ENCODE peak calls at places on chromosomes 6 and 20, in six cellular contexts. T, W, G, Z, S and O are unnamed samples. For H3K4me1, the result is how much of the 10 kb centered on the place peaks cover.

GRCh38 chr6:14857501-14857900 is 388.4 kb upstream of the JARID2 start:
- DNase-seq in S (peak), W (no peak), T (peak), G (no peak), Z (no peak), O (peak)

GRCh38 chr20:52150440-52151258 is 40.9 kb downstream of the ZFP64 start:
- DNase-seq in G (no peak), T (no peak), W (no peak), S (no peak), Z (peak), O (no peak)

GRCh38 chr6:114785235-114786127 is 442.7 kb upstream of the HS3ST5 start:
- DNase-seq in T (no peak), W (no peak), Z (no peak), G (no peak), S (no peak), O (no peak)

GRCh38 chr6:167495506-167496391 is 170.9 kb downstream of the TTLL2 start:
- DNase-seq in S (no peak), W (no peak), Z (no peak), G (no peak), T (no peak), O (no peak)

GRCh38 chr6:5151955-5152401 is 66.8 kb downstream of the PPP1R3G start:
- DNase-seq in Z (no peak), W (no peak), G (no peak), T (no peak), S (no peak), O (no peak)

GRCh38 chr6:35014786-35015185 is 125.7 kb downstream of the ANKS1A start:
- DNase-seq in G (no peak), S (no peak), W (no peak), Z (no peak), T (no peak), O (no peak)

GRCh38 chr6:90397929-90398674 is 101.5 kb upstream of the BACH2 start:
- DNase-seq in G (no peak), T (no peak), W (no peak), Z (no peak), S (no peak), O (peak)

GRCh38 chr6:56838016-56838555 is 116.8 kb upstream of the BEND6 start:
- DNase-seq in Z (no peak), G (no peak), S (no peak), W (no peak), T (no peak), O (no peak)

GRCh38 chr6:14596410-14596809 is 478.8 kb downstream of the CD83 start:
- DNase-seq in G (no peak), T (peak), S (peak), W (no peak), Z (no peak), O (no peak)

GRCh38 chr20:5109276-5109675 is 10.5 kb downstream of the PCNA start:
- DNase-seq in W (no peak), G (no peak), T (no peak), S (no peak), Z (no peak), O (no peak)

GRCh38 chr6:48881551-48881950 is 581.5 kb downstream of the MMUT start:
- DNase-seq in S (no peak), Z (no peak), G (no peak), T (no peak), W (no peak), O (no peak)

GRCh38 chr20:56429496-56429895 is 17.4 kb downstream of the CASS4 start:
- DNase-seq in G (no peak), T (peak), Z (no peak), S (no peak), W (no peak), O (no peak)

GRCh38 chr6:22194188-22194921 is 102.5 kb downstream of the PRL start:
- DNase-seq in T (no peak), Z (no peak), W (no peak), S (no peak), G (no peak), O (no peak)

GRCh38 chr20:20360464-20360863 is 7.4 kb upstream of the INSM1 start:
- DNase-seq in W (peak), S (no peak), G (no peak), Z (peak), T (no peak), O (no peak)

GRCh38 chr6:40461643-40462042 is 125.5 kb downstream of the LRFN2 start:
- DNase-seq in G (no peak), W (no peak), T (no peak), S (no peak), Z (no peak), O (no peak)

GRCh38 chr6:14286144-14286543 is 168.6 kb downstream of the CD83 start:
- DNase-seq in W (no peak), Z (peak), S (no peak), G (no peak), T (no peak), O (no peak)

GRCh38 chr6:85756982-85757381 is 114.3 kb upstream of the SYNCRIP start:
- DNase-seq in T (no peak), S (no peak), Z (no peak), G (no peak), W (no peak), O (no peak)

GRCh38 chr6:142008016-142008735 is 124.5 kb upstream of the GJE1 start:
- DNase-seq in T (no peak), W (no peak), G (no peak), Z (no peak), S (no peak), O (no peak)

GRCh38 chr6:129211626-129212025 is 328.7 kb downstream of the LAMA2 start:
- DNase-seq in T (no peak), G (no peak), Z (no peak), W (no peak), S (no peak), O (no peak)

GRCh38 chr6:165694296-165694695 is 31.3 kb upstream of the PDE10A start:
- DNase-seq in T (no peak), Z (no peak), G (no peak), S (no peak), W (peak), O (no peak)

GRCh38 chr20:31475032-31475431 is at the start of the genes DEFB124 and REM1:
- DNase-seq in Z (peak), G (no peak), S (no peak), W (peak), T (no peak), O (no peak)

GRCh38 chr20:33164763-33165095 is 3.2 kb upstream of the BPIFA2 start:
- DNase-seq in W (no peak), S (no peak), T (no peak), Z (no peak), G (no peak), O (no peak)

GRCh38 chr20:47269309-47270165 is 87.0 kb downstream of the ZMYND8 start:
- DNase-seq in G (no peak), W (no peak), S (no peak), Z (no peak), T (no peak), O (no peak)

GRCh38 chr20:7371518-7372158 is 568.6 kb downstream of the HAO1 start:
- DNase-seq in Z (no peak), G (no peak), W (no peak), S (no peak), T (no peak), O (no peak)

GRCh38 chr6:112251170-112251945 is 3.0 kb downstream of the LAMA4 start:
- DNase-seq in Z (peak), T (peak), S (no peak), G (no peak), W (no peak), O (no peak)

GRCh38 chr6:113854531-113855499 is 2.3 kb upstream of the MARCKS start:
- DNase-seq in G (peak), T (peak), Z (peak), W (peak), S (no peak), O (no peak)

DNA sequence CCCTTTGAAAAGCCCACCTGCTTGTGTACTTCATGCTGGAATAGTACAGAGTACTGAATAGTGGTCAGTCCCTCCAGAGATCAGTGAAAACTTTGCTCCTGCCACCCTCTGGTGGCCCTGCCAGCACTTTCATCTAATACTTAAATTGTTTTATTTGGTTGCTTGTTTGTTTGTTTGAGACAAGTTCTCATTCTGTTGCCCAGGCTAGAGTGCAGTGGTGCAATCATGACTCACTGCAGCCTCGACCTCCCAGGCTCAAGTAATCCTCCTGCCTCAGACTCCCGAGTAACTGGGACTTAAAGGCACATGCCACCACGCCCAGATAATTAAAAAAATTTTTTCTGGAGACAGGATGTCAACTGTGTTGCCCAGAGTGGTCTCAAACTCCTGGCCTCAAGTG is 9.1 kb downstream of the FAM83D start:
- DNase-seq in W (no peak), T (no peak), Z (no peak), S (no peak), G (no peak), O (no peak)
- H3K27ac ChIP-seq in W (no peak), T (no peak), Z (no peak), S (no peak), G (no peak), O (no peak)

GRCh38 chr20:17964632-17965031 is 4.0 kb downstream of the SNX5 start:
- DNase-seq in W (no peak), Z (no peak), G (no peak), S (no peak), T (no peak), O (no peak)
- H3K4me1 ChIP-seq in W (under half), Z (half or more), G (half or more), S (under half), T (under half), O (under half)

GRCh38 chr20:36094497-36094896 is 60.0 kb upstream of the EPB41L1 start:
- DNase-seq in W (peak), S (no peak), Z (peak), T (no peak), G (no peak), O (no peak)
- H3K27ac ChIP-seq in W (no peak), S (peak), Z (no peak), T (peak), G (peak), O (no peak)

DNA sequence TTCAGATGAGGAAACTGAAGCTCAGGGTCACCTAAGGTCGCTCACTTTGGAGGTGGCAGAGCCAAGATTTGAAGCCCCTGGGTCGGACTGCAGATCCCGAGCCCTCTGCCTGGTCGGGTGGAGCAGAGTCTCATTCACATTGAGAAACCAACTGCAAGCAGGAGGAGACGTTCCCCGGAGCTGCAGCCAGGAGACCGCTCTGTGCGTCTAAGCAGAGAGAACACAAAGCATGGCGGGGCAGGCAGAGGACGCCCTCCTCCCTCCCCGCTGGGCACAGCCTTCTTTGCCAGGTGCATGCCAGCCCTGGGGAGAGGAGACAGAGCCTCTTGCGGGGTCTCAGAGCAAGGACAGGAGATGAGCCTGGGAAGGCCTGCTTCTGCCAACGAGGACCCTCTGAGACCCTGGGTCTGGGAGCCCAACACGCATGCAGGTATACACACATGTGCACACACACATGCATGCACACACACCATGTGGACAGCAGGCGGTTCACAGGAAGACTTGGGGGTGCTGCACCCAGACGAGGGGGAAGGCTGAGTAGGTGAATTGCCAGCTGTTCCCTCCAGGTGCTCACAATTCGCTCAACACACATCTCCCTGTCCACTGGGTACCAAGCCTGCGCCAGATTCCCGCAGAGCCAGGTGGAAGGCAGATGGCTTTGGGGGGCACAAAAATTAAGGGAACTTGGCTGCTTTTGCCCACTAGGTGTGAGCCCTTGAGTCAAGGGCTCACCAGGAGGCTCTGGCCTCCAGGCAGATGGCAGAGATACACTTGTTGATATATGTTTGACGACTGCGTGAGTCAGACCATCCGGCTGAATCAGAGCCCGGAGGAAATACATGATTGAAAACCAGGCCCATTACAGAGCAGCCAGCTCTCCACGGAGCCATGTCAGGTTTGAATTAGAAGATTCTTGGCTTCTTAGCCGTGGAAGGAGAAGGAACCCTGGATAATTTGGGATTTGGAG is 5.5 kb upstream of the NTSR1 start:
- DNase-seq in G (no peak), Z (no peak), T (no peak), W (no peak), S (no peak), O (no peak)
- H3K4me1 ChIP-seq in G (under half), Z (under half), T (under half), W (under half), S (under half), O (under half)

DNA sequence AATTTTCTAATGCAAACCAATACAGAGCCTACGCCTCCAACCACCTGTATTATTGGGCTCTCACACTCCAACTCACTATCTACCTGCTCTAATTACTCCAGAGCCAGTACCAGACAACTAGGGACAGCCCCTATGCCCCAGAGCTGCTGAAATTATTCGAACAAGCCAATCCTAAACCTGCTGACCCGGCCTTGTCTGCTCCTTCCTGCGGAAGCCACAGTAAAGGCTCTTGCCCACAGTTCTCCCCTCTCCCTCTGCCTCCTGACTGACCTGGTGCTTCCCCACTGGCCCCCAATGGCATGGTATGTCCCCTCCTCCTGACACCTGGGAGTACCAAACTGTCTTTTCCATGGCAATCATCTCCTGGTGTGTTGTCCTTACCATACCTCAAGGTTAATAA is 4.1 kb upstream of the TOX2 start:
- DNase-seq in G (no peak), T (no peak), S (no peak), W (no peak), Z (no peak), O (no peak)
- H3K27ac ChIP-seq in G (no peak), T (no peak), S (no peak), W (no peak), Z (no peak), O (no peak)

DNA sequence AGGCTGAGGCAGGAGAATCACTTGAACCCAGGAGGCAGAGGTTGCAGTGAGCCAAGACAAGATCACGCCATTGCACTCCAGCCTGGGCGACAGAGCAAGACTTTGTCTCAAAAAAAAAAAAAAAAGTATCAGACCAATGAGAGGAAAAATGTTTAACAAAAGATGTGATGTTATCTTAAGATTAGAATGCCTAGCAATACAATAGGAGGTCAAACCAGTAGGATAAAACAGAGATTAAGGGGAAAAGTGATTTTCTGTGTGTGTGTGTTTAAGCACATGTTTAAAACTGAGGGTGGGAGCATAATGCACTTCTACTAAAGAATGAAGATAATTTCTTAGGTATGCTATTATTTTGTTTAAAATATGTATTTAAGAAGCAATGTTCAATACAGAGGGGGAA is 17.9 kb downstream of the COL19A1 start:
- DNase-seq in G (no peak), S (no peak), Z (no peak), W (no peak), T (no peak), O (no peak)
- H3K4me1 ChIP-seq in G (under half), S (under half), Z (under half), W (under half), T (under half), O (under half)

GRCh38 chr20:53617791-53618489 is 24.3 kb upstream of the ZNF217 start:
- DNase-seq in W (no peak), Z (no peak), G (no peak), T (no peak), S (no peak), O (no peak)
- H3K27ac ChIP-seq in W (no peak), Z (no peak), G (no peak), T (no peak), S (no peak), O (no peak)

GRCh38 chr6:32977272-32977952 is 9.0 kb downstream of the BRD2 start:
- DNase-seq in W (no peak), S (no peak), T (no peak), Z (no peak), G (no peak), O (no peak)
- H3K4me1 ChIP-seq in W (under half), S (under half), T (under half), Z (half or more), G (half or more), O (under half)

GRCh38 chr6:24910331-24910849 is 25.4 kb downstream of the RIPOR2 start:
- DNase-seq in S (no peak), W (peak), G (no peak), Z (peak), T (no peak), O (no peak)

GRCh38 chr6:24909281-24910216 is 26.2 kb downstream of the RIPOR2 start:
- DNase-seq in T (no peak), Z (no peak), W (no peak), G (no peak), S (no peak), O (no peak)

GRCh38 chr6:24911983-24912382 is 23.8 kb downstream of the RIPOR2 start:
- DNase-seq in S (no peak), G (no peak), Z (no peak), T (no peak), W (no peak), O (no peak)

GRCh38 chr6:24908555-24908954 is 27.2 kb downstream of the RIPOR2 start:
- DNase-seq in S (no peak), W (no peak), Z (no peak), T (no peak), G (no peak), O (no peak)

DNA sequence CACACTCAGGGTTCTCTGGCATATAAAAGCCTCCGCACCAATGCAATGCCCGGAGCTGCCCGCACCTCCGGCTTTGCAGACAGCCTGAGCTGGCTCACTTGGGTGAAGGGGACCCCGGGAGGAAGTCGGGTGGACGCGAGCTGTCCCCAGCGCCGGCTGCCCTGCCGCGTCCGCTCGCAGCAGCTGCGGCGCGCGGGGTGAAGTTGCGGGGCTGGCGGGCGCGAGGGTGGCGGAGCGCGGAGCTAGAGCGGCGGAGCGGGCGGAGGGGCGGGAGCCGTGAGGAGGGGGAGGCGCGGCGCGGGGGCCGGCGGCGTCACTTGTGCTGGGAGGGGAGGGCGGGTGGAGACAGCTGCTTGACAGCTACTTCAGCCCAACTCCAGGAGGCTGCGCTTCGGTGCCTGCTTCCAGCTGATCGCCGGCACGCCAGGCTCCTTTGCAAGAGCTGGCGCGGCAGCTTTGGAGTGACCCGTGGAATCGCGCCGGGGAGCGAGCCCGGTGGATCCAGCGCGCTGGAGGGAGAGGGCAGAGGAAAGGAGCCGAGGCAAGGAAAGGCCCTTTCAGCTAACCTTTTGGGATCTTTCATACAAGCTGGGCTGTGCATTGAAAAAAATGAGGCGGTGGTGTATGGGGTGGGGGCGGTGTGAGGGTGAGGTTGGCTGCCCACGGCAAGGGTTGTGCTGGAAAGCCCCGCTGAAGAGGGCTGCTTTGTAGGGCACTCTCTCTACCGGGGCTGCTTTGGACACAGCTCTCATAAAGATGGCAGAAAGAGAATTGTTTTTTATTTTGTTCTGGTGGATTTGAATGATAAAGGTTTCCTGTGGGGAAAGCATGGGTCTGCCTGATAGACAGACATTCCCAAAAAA is 24.7 kb downstream of the RIPOR2 start:
- DNase-seq in W (peak), G (no peak), T (peak), Z (peak), S (no peak), O (peak)
- H3K27ac ChIP-seq in W (no peak), G (peak), T (peak), Z (peak), S (peak), O (peak)

GRCh38 chr6:7219310-7219709 is 93.7 kb downstream of the SSR1 start:
- DNase-seq in Z (no peak), S (no peak), G (no peak), W (no peak), T (no peak), O (no peak)
- H3K4me1 ChIP-seq in Z (half or more), S (under half), G (half or more), W (under half), T (under half), O (under half)